ENCODE peak calls at places on chromosomes 13 and 19, in eight cellular contexts. L is DMS 273 treated with DMSO at 0.1 percent for 48 hours; Q is SIG-M5; N is aorta; T is nephron progenitor cell; R is activated T-cell treated with anti-CD3 and anti-CD28 coated beads, Interleukin-2, amount 50 U/mL, for 72 hours; O is naive thymus-derived CD8-positive, alpha-beta T cell; F is Right ventricle myocardium inferior. Z is an unnamed sample.

GRCh38 chr13:93345061-93345460 is 118.5 kb downstream of the GPC6 start:
- DNase-seq in R (no peak), L (no peak), Q (no peak), F (no peak), T (no peak), O (no peak), N (no peak), Z (no peak)

GRCh38 chr13:36706755-36707154 is 32.9 kb downstream of the SERTM1 start:
- DNase-seq in T (no peak), L (no peak), O (no peak), Q (no peak), F (no peak), N (no peak), R (no peak), Z (no peak)

GRCh38 chr13:50320297-50320862 is 305.1 kb downstream of the KCNRG start:
- DNase-seq in F (no peak), O (no peak), N (no peak), L (no peak), R (no peak), T (no peak), Q (no peak), Z (peak)

GRCh38 chr19:8367327-8368001 is 3.5 kb downstream of the ANGPTL4 start:
- DNase-seq in F (peak), N (peak), T (peak), L (peak), Q (no peak), O (no peak), R (no peak), Z (peak)

GRCh38 chr13:65917731-65918130 is 1312.4 kb downstream of the PCDH9 start:
- DNase-seq in N (no peak), R (no peak), T (no peak), Q (no peak), O (no peak), L (no peak), F (no peak), Z (no peak)

GRCh38 chr13:33228645-33229445 is 56.7 kb downstream of the STARD13 start:
- DNase-seq in R (peak), N (no peak), T (no peak), F (no peak), L (no peak), Q (no peak), O (no peak), Z (peak)

GRCh38 chr19:6790194-6791128 is 18.0 kb downstream of the VAV1 start:
- DNase-seq in Q (no peak), F (no peak), T (no peak), L (no peak), O (no peak), N (no peak), R (no peak), Z (peak)

GRCh38 chr19:54196514-54196913 is 4.1 kb upstream of the RPS9 start:
- DNase-seq in T (no peak), N (peak), O (no peak), F (no peak), R (no peak), Q (no peak), L (no peak), Z (no peak)

GRCh38 chr13:35727881-35728280 is 251.4 kb upstream of the MAB21L1 start:
- DNase-seq in F (no peak), T (no peak), O (no peak), L (no peak), N (no peak), Q (no peak), R (no peak), Z (peak)

GRCh38 chr19:41939861-41940442 is 11.7 kb upstream of the ERFL start:
- DNase-seq in L (no peak), F (no peak), R (peak), T (peak), Q (no peak), N (no peak), O (no peak), Z (peak)

GRCh38 chr13:62838891-62839290 is 1423.2 kb upstream of the PCDH20 start:
- DNase-seq in T (no peak), N (no peak), O (no peak), R (no peak), L (no peak), F (no peak), Q (no peak), Z (no peak)

GRCh38 chr13:59446391-59446790 is 717.3 kb downstream of the DIAPH3 start:
- DNase-seq in R (no peak), F (no peak), L (no peak), Q (no peak), N (no peak), T (no peak), O (no peak), Z (no peak)

GRCh38 chr19:39563408-39563807 is 23.4 kb upstream of the EID2 start:
- DNase-seq in Q (no peak), F (no peak), L (no peak), N (no peak), R (no peak), T (no peak), O (no peak), Z (no peak)